ENCODE peak calls at places on chromosomes 6 and 20, in five cellular contexts. P is HEK293T, X is SK-N-SH, H is HepG2, Z is GM12878. U is an unnamed sample.

GRCh38 chr6:27295301-27296079 is 16.6 kb downstream of the POM121L2 start:
- DNase-seq in P (peak; percentile 51), Z (no peak), X (no peak), H (peak; percentile 79), U (peak; percentile 65)

GRCh38 chr6:106084973-106085686 is 1.0 kb upstream of the PRDM1 start:
- DNase-seq in P (no peak), X (no peak), H (no peak), Z (no peak), U (no peak)

GRCh38 chr20:45456632-45457031 is 12.9 kb upstream of the WFDC2 start:
- DNase-seq in P (peak; percentile 49), H (peak; percentile 70), Z (no peak), X (no peak), U (peak; percentile 34)

GRCh38 chr6:33297406-33297955 is 1.3 kb downstream of the RGL2 start:
- DNase-seq in H (no peak), X (peak; percentile 69), P (no peak), Z (no peak), U (peak; percentile 59)

GRCh38 chr20:63619505-63619904 is 7.4 kb downstream of the GMEB2 start:
- DNase-seq in Z (no peak), H (no peak), P (no peak), X (no peak), U (no peak)

GRCh38 chr20:10708342-10709185 is 34.8 kb upstream of the JAG1 start:
- DNase-seq in Z (no peak), X (no peak), P (no peak), H (peak; percentile 99), U (no peak)

GRCh38 chr6:121881974-121882667 is 446.7 kb downstream of the GJA1 start:
- DNase-seq in Z (no peak), H (no peak), P (no peak), X (no peak), U (no peak)

GRCh38 chr6:136897071-136897470 is 25.0 kb upstream of the SLC35D3 start:
- DNase-seq in P (no peak), H (no peak), Z (no peak), X (no peak), U (no peak)

GRCh38 chr6:125791820-125792165 is 1.0 kb downstream of the NCOA7 start:
- DNase-seq in Z (no peak), H (no peak), P (no peak), X (no peak), U (no peak)

GRCh38 chr6:35494161-35494563 is 2.7 kb downstream of the TEAD3 start:
- DNase-seq in Z (no peak), H (no peak), P (no peak), X (peak; percentile 34), U (no peak)

GRCh38 chr6:130600880-130601341 is 226.3 kb upstream of the SMLR1 start:
- DNase-seq in X (no peak), Z (no peak), H (no peak), P (no peak), U (no peak)

GRCh38 chr6:142045380-142046270 is 87.1 kb upstream of the GJE1 start:
- DNase-seq in X (no peak), Z (no peak), H (no peak), P (no peak), U (no peak)

GRCh38 chr20:36043447-36043846 is 75.1 kb downstream of the CNBD2 start:
- DNase-seq in Z (no peak), P (no peak), X (no peak), H (no peak), U (no peak)

GRCh38 chr20:18224968-18225568 is 63.3 kb upstream of the ZNF133 start:
- DNase-seq in H (peak; percentile 26), Z (no peak), P (peak; percentile 27), X (peak; percentile 28), U (no peak)

GRCh38 chr6:37175332-37176267 is 5.6 kb downstream of the PIM1 start:
- DNase-seq in H (no peak), X (no peak), P (no peak), Z (no peak), U (no peak)

GRCh38 chr6:166514196-166514595 is 72.3 kb downstream of the RAMACL start:
- DNase-seq in H (no peak), Z (no peak), P (no peak), X (no peak), U (no peak)

DNA sequence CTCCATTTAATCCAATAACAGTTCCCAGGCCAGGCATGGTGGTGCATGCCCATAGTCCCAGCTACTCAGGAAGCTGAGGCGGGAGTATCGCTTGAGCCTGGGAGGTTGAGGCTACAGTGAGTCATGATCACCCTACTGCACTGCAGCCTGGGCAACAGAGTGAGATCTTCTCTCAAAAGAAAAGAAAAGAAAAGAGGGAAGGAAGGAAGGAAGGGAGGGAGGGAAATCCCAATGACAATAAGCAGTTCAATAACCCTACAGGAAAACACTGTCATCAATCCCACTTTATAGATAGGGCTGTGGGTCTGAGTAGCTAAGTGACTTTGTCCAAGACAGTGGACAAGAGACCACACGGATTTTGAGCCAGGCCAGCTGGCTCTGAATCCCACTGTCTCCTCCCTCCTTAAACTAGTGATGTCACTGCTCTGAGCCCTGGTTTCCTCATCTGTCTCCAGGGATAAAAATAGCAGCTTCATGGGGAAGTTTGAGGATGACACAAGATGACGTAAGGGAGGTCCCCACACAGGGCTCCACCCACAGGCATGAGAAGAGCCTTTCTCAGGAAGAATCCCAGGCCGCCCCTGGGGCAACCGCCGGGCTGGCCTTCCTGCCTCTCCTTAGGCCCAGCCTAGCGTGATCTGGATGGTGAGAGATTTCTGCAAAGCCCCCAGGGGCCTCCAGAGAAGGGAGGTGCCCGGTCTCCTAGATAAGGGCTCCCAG is 7.2 kb upstream of the TRIB3 start:
- DNase-seq in H (peak; percentile 87), X (peak; percentile 44), Z (no peak), P (peak; percentile 33), U (peak; percentile 72)
- TF ChIP-seq FOXM1 in H (no peak), X (no peak), Z (no peak), P (no peak), U (no peak)

GRCh38 chr6:83182114-83182513 is 11.0 kb downstream of the PGM3 start:
- DNase-seq in Z (no peak), H (no peak), P (no peak), X (no peak), U (no peak)

GRCh38 chr6:83180396-83180950 is 12.6 kb downstream of the PGM3 start:
- DNase-seq in P (no peak), H (no peak), X (no peak), Z (no peak), U (no peak)

GRCh38 chr6:83176256-83176655 is 16.8 kb downstream of the PGM3 start:
- DNase-seq in P (no peak), H (no peak), Z (no peak), X (no peak), U (no peak)
- TF ChIP-seq FOXM1 in P (no peak), H (no peak), Z (no peak), X (no peak), U (no peak)

GRCh38 chr6:72246926-72247325 is 360.6 kb downstream of the RIMS1 start:
- DNase-seq in H (peak; percentile 33), Z (no peak), P (peak; percentile 10), X (peak; percentile 0), U (peak; percentile 1)

GRCh38 chr6:72248621-72249020 is 362.3 kb downstream of the RIMS1 start:
- DNase-seq in H (no peak), X (no peak), Z (no peak), P (no peak), U (no peak)

GRCh38 chr6:72250664-72251063 is 364.3 kb downstream of the RIMS1 start:
- DNase-seq in X (no peak), H (no peak), Z (no peak), P (no peak), U (no peak)

DNA sequence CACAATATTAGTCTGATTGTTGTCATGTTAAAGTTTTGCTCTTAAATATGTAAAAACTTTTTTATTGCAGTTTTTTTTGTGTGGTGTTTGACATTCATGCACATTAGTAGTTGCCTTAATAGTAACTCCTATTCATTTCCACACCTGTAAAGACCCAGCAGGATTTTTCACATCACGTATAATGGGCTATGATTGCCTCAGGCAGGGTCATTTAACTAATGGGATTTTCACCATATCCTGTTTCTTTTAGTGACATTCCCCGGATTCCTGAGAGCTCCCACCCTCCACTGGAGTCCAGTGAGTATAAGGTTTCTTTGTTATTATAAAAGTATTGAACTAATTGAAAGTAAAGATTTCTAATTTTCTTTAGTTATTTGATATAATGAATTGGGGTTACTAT is 359.2 kb downstream of the RIMS1 start:
- DNase-seq in H (no peak), X (no peak), Z (no peak), P (no peak), U (no peak)
- TF ChIP-seq FOXM1 in H (no peak), X (no peak), Z (no peak), P (no peak), U (no peak)

GRCh38 chr20:51195990-51196389 is 173.1 kb upstream of the KCNG1 start:
- DNase-seq in P (no peak), H (no peak), Z (no peak), X (no peak), U (no peak)
- TF ChIP-seq FOXM1 in P (no peak), H (no peak), Z (no peak), X (no peak), U (no peak)

GRCh38 chr20:48407710-48408109 is 420.1 kb downstream of the PREX1 start:
- DNase-seq in Z (no peak), X (no peak), P (no peak), H (peak; percentile 39), U (no peak)
- TF ChIP-seq FOXM1 in Z (no peak), X (no peak), P (no peak), H (no peak), U (no peak)

U was measured in K562.